ENCODE peak calls at places on chromosomes 5 and 9, in six cellular contexts. G is CD4-positive, alpha-beta T cell; E is A549; Q is RWPE2; K is tibial nerve; Z is body of pancreas. R is an unnamed sample.

GRCh38 chr5:111223086-111223789 is 946 bp upstream of the CAMK4 start:
- DNase-seq in G (no peak), E (no peak), Q (no peak), K (no peak), Z (no peak), R (no peak)

GRCh38 chr5:175867587-175868347 is 3.6 kb upstream of the CPLX2 start:
- DNase-seq in G (no peak), E (peak), Q (no peak), K (no peak), Z (no peak), R (no peak)

GRCh38 chr5:69300537-69301203 is 31.9 kb downstream of the CCDC125 start:
- DNase-seq in G (no peak), E (no peak), Q (no peak), K (no peak), Z (no peak), R (no peak)

GRCh38 chr9:14349818-14350333 is 35.9 kb upstream of the NFIB start:
- DNase-seq in G (no peak), E (no peak), Q (no peak), K (no peak), Z (no peak), R (no peak)

GRCh38 chr9:18595597-18595996 is 121.6 kb downstream of the ADAMTSL1 start:
- DNase-seq in G (no peak), E (no peak), Q (no peak), K (no peak), Z (no peak), R (no peak)

GRCh38 chr9:133895335-133895734 is 96.8 kb downstream of the VAV2 start:
- DNase-seq in G (no peak), E (no peak), Q (no peak), K (no peak), Z (no peak), R (no peak)

GRCh38 chr9:87554976-87555375 is 57.3 kb downstream of the DAPK1 start:
- DNase-seq in G (no peak), E (no peak), Q (no peak), K (no peak), Z (no peak), R (no peak)

GRCh38 chr9:37952731-37953130 is 48.8 kb upstream of the SLC25A51 start:
- DNase-seq in G (no peak), E (peak), Q (no peak), K (no peak), Z (no peak), R (no peak)

GRCh38 chr9:100070071-100070470 is 28.7 kb downstream of the ERP44 start:
- DNase-seq in G (no peak), E (no peak), Q (no peak), K (no peak), Z (no peak), R (no peak)

GRCh38 chr5:671459-672328 is 21.5 kb downstream of the TPPP start:
- DNase-seq in G (peak), E (peak), Q (peak), K (peak), Z (peak), R (peak)

GRCh38 chr9:115289757-115290208 is 171.8 kb upstream of the TNC start:
- DNase-seq in G (no peak), E (no peak), Q (no peak), K (no peak), Z (no peak), R (no peak)

GRCh38 chr9:2545881-2546490 is 75.6 kb upstream of the VLDLR start:
- DNase-seq in G (no peak), E (no peak), Q (no peak), K (no peak), Z (no peak), R (no peak)

GRCh38 chr5:8842906-8843590 is 702.8 kb downstream of the SEMA5A start:
- DNase-seq in G (no peak), E (no peak), Q (no peak), K (no peak), Z (no peak), R (no peak)

GRCh38 chr5:150783422-150783928 is 4.9 kb downstream of the SMIM3 start:
- DNase-seq in G (peak), E (no peak), Q (no peak), K (no peak), Z (peak), R (peak)

GRCh38 chr9:69097923-69098593 is 62.5 kb downstream of the FXN start:
- DNase-seq in G (no peak), E (no peak), Q (no peak), K (no peak), Z (no peak), R (no peak)

GRCh38 chr5:119036101-119036762 is 34.7 kb upstream of the DMXL1 start:
- DNase-seq in G (no peak), E (peak), Q (no peak), K (no peak), Z (no peak), R (no peak)

GRCh38 chr5:109704255-109704952 is 14.7 kb downstream of the MAN2A1 start:
- DNase-seq in G (no peak), E (no peak), Q (no peak), K (no peak), Z (no peak), R (no peak)

GRCh38 chr9:72315510-72316287 is 49.3 kb downstream of the ZFAND5 start:
- DNase-seq in G (no peak), E (peak), Q (no peak), K (peak), Z (peak), R (no peak)

GRCh38 chr9:114428466-114428865 is 40.7 kb upstream of the AKNA start:
- DNase-seq in G (no peak), E (no peak), Q (no peak), K (no peak), Z (no peak), R (no peak)

GRCh38 chr9:16515879-16516289 is 354.6 kb downstream of the BNC2 start:
- DNase-seq in G (no peak), E (peak), Q (no peak), K (no peak), Z (no peak), R (no peak)

GRCh38 chr5:14663734-14664269 is 716 bp upstream of the OTULIN start:
- DNase-seq in G (no peak), E (no peak), Q (no peak), K (no peak), Z (no peak), R (no peak)

GRCh38 chr9:112180387-112180881 is 5.3 kb upstream of the SUSD1 start:
- DNase-seq in G (peak), E (peak), Q (no peak), K (no peak), Z (no peak), R (no peak)

GRCh38 chr5:180133971-180134508 is 62.5 kb upstream of the RNF130 start:
- DNase-seq in G (no peak), E (no peak), Q (no peak), K (no peak), Z (no peak), R (no peak)

GRCh38 chr5:39566891-39567290 is 142.1 kb upstream of the DAB2 start:
- DNase-seq in G (no peak), E (no peak), Q (no peak), K (no peak), Z (no peak), R (no peak)

GRCh38 chr9:23662320-23662719 is 163.7 kb downstream of the ELAVL2 start:
- DNase-seq in G (no peak), E (no peak), Q (no peak), K (no peak), Z (no peak), R (no peak)

GRCh38 chr9:101668466-101668865 is 70.0 kb downstream of the GRIN3A start:
- DNase-seq in G (no peak), E (no peak), Q (no peak), K (no peak), Z (no peak), R (no peak)

GRCh38 chr5:3891118-3891517 is 295.5 kb downstream of the IRX1 start:
- DNase-seq in G (no peak), E (no peak), Q (no peak), K (no peak), Z (no peak), R (no peak)

GRCh38 chr9:93100265-93100636 is 4.2 kb downstream of the CARD19 start:
- DNase-seq in G (no peak), E (no peak), Q (peak), K (no peak), Z (no peak), R (no peak)

GRCh38 chr5:67149933-67150523 is 46.6 kb downstream of the CD180 start:
- DNase-seq in G (no peak), E (no peak), Q (no peak), K (no peak), Z (no peak), R (no peak)

GRCh38 chr5:6943197-6943596 is 230.0 kb downstream of the TENT4A start:
- DNase-seq in G (no peak), E (no peak), Q (no peak), K (no peak), Z (no peak), R (no peak)

GRCh38 chr9:76542360-76542759 is 83.4 kb downstream of the GCNT1 start:
- DNase-seq in G (no peak), E (peak), Q (no peak), K (no peak), Z (no peak), R (no peak)

GRCh38 chr5:157651623-157652376 is 438 bp downstream of the SOX30 start:
- DNase-seq in G (peak), E (no peak), Q (no peak), K (no peak), Z (peak), R (peak)

GRCh38 chr9:134607971-134608370 is 33.6 kb upstream of the COL5A1 start:
- DNase-seq in G (no peak), E (no peak), Q (no peak), K (no peak), Z (no peak), R (no peak)

GRCh38 chr9:134167530-134167931 is 3.2 kb upstream of the RNU6ATAC start:
- DNase-seq in G (no peak), E (peak), Q (no peak), K (no peak), Z (no peak), R (no peak)

GRCh38 chr5:150081541-150082283 is 4.6 kb downstream of the CSF1R start:
- DNase-seq in G (no peak), E (no peak), Q (no peak), K (peak), Z (no peak), R (peak)

GRCh38 chr9:27109621-27110020 is 596 bp downstream of the TEK start:
- DNase-seq in G (no peak), E (no peak), Q (no peak), K (no peak), Z (no peak), R (no peak)

GRCh38 chr5:138180183-138180782 is 1.4 kb downstream of the KIF20A start:
- DNase-seq in G (no peak), E (peak), Q (no peak), K (no peak), Z (no peak), R (no peak)

GRCh38 chr5:141343242-141343952 is at the start of gene PCDHGA3:
- DNase-seq in G (no peak), E (peak), Q (no peak), K (no peak), Z (no peak), R (no peak)
- TF ChIP-seq CTCF in G (no peak), E (no peak), Q (peak), K (no peak), Z (peak), R (peak)

GRCh38 chr9:85640425-85640824 is 101.3 kb downstream of the AGTPBP1 start:
- DNase-seq in G (no peak), E (no peak), Q (no peak), K (no peak), Z (no peak), R (no peak)

GRCh38 chr9:85647571-85647970 is 94.2 kb downstream of the AGTPBP1 start:
- DNase-seq in G (no peak), E (no peak), Q (no peak), K (no peak), Z (no peak), R (no peak)

DNA sequence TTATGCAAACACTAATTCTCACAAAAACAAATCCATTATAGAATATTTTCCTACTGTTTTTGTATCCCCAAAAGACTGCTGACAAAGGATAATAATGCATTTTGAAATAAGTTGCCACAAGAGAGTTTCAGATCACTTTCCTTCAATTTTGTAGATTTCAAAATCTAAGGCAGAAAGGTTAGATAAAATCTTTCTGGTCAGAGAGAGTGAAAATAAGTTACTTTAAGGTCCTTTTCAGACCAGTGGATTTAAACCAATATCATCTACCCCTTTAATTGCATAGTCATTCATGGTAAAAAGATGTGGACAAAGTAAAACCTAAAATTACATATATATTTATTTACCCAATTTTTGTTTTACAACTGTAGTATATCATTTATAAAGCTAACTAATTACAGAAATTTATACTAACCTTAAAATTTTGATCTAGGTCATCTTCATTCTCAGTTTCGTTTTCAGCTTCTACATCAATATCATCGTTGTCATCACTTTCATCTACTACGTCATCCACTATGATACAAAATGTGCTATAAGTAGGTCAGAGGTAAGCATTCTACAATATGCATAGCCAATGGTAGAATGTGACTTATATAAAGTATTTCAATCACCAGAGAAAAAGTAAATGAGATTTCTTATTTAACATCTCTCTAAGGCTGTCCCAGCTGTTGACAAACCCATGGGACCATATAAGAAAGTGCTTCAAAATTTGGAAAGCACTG is 95.7 kb downstream of the AGTPBP1 start:
- DNase-seq in G (no peak), E (no peak), Q (no peak), K (no peak), Z (no peak), R (no peak)
- H3K27ac ChIP-seq in G (no peak), E (no peak), Q (no peak), K (no peak), Z (no peak), R (no peak)

GRCh38 chr5:98060148-98060547 is 713.3 kb upstream of the RGMB start:
- DNase-seq in G (no peak), E (no peak), Q (no peak), K (no peak), Z (no peak), R (no peak)
- TF ChIP-seq CTCF in G (no peak), E (no peak), Q (no peak), K (no peak), Z (no peak), R (no peak)

GRCh38 chr9:98547606-98548005 is 161.1 kb downstream of the GABBR2 start:
- DNase-seq in G (no peak), E (no peak), Q (no peak), K (no peak), Z (no peak), R (no peak)
- H3K27ac ChIP-seq in G (no peak), E (no peak), Q (no peak), K (no peak), Z (no peak), R (no peak)

GRCh38 chr5:153629027-153629426 is 138.6 kb downstream of the GRIA1 start:
- DNase-seq in G (no peak), E (peak), Q (peak), K (no peak), Z (peak), R (peak)
- TF ChIP-seq CTCF in G (no peak), E (no peak), Q (peak), K (no peak), Z (no peak), R (peak)

GRCh38 chr5:57779383-57780223 is 297.0 kb upstream of the ACTBL2 start:
- DNase-seq in G (no peak), E (peak), Q (no peak), K (no peak), Z (peak), R (peak)
- H3K27ac ChIP-seq in G (no peak), E (peak), Q (peak), K (no peak), Z (no peak), R (peak)

DNA sequence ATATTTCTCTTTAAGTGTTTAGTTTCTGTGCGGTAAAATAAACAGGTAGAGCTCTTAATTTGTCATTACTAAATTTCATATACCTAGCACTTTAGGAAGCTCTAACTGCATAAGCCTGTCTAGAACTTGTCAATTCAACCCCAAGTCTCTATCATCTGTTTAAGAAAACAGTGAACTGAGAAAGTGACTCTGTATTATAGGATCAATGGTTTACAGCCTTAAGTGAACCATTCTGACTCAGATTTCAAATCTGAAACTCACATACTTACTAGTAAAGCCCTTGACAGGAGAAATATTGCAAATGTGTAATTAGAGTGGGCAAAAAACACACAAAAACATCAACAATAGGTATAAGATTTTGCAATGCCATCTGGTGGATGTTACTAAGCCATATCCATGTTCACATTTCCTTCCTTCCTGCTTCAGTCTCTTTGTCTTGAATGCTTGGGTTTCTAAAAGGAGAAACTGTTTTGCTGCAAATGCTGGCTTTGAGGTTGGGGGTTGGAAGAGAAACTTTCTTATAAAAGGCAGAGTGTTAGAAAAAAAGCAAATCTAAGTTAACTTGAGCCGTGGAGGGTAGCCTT is 101.8 kb downstream of the DOCK8 start:
- DNase-seq in G (no peak), E (no peak), Q (no peak), K (no peak), Z (no peak), R (no peak)
- TF ChIP-seq CTCF in G (no peak), E (no peak), Q (peak), K (no peak), Z (peak), R (no peak)